ENCODE peak calls at places on chromosomes 16 and 17, in five cellular contexts. One of them, this sample, is unnamed. For H3K4me1, the result is how much of the 10 kb centered on the place peaks cover.

GRCh38 chr17:46071796-46072195 is 72.7 kb downstream of the STH start:
- DNase-seq in cardiac muscle cell: no peak
- DNase-seq in thoracic aorta: no peak
- DNase-seq in stomach: no peak
- DNase-seq in mesendoderm: peak
- DNase-seq in this sample: no peak

GRCh38 chr17:72984145-72984924 is 108.2 kb downstream of the SLC39A11 start:
- DNase-seq in mesendoderm: peak
- DNase-seq in stomach: no peak
- DNase-seq in cardiac muscle cell: no peak
- DNase-seq in thoracic aorta: no peak
- DNase-seq in this sample: peak

GRCh38 chr17:63173903-63174302 is 207.9 kb downstream of the TANC2 start:
- DNase-seq in stomach: no peak
- DNase-seq in cardiac muscle cell: no peak
- DNase-seq in thoracic aorta: no peak
- DNase-seq in mesendoderm: no peak
- DNase-seq in this sample: no peak

GRCh38 chr16:58301052-58301451 is 6.2 kb upstream of the PRSS54 start:
- DNase-seq in cardiac muscle cell: no peak
- DNase-seq in thoracic aorta: no peak
- DNase-seq in mesendoderm: no peak
- DNase-seq in stomach: no peak
- DNase-seq in this sample: no peak

GRCh38 chr16:70160388-70160787 is 13.2 kb upstream of the CLEC18C start:
- DNase-seq in mesendoderm: no peak
- DNase-seq in cardiac muscle cell: no peak
- DNase-seq in stomach: no peak
- DNase-seq in thoracic aorta: no peak
- DNase-seq in this sample: no peak

GRCh38 chr16:57976331-57976796 is 5.4 kb upstream of the CNGB1 start:
- DNase-seq in cardiac muscle cell: no peak
- DNase-seq in thoracic aorta: no peak
- DNase-seq in stomach: no peak
- DNase-seq in mesendoderm: no peak
- DNase-seq in this sample: no peak

GRCh38 chr17:28130455-28130854 is 88.0 kb downstream of the NLK start:
- DNase-seq in stomach: no peak
- DNase-seq in cardiac muscle cell: no peak
- DNase-seq in thoracic aorta: no peak
- DNase-seq in mesendoderm: no peak
- DNase-seq in this sample: no peak

GRCh38 chr17:36721560-36722120 is 120.3 kb downstream of the MRM1 start:
- DNase-seq in thoracic aorta: no peak
- DNase-seq in mesendoderm: no peak
- DNase-seq in stomach: no peak
- DNase-seq in cardiac muscle cell: no peak
- DNase-seq in this sample: no peak

GRCh38 chr17:4098516-4099209 is 44.2 kb downstream of the ZZEF1 start:
- DNase-seq in cardiac muscle cell: no peak
- DNase-seq in stomach: no peak
- DNase-seq in thoracic aorta: no peak
- DNase-seq in mesendoderm: no peak
- DNase-seq in this sample: no peak

GRCh38 chr17:73165616-73166404 is 1.0 kb downstream of the SSTR2 start:
- DNase-seq in cardiac muscle cell: no peak
- DNase-seq in stomach: no peak
- DNase-seq in thoracic aorta: no peak
- DNase-seq in mesendoderm: no peak
- DNase-seq in this sample: peak

GRCh38 chr16:10992797-10993196 is 48.4 kb downstream of the CLEC16A start:
- DNase-seq in thoracic aorta: no peak
- DNase-seq in cardiac muscle cell: no peak
- DNase-seq in stomach: peak
- DNase-seq in mesendoderm: peak
- DNase-seq in this sample: peak

GRCh38 chr16:73093146-73094144 is 45.5 kb upstream of the ZFHX3 start:
- DNase-seq in stomach: no peak
- DNase-seq in mesendoderm: no peak
- DNase-seq in thoracic aorta: peak
- DNase-seq in cardiac muscle cell: no peak
- DNase-seq in this sample: no peak

GRCh38 chr17:15482476-15482875 is 15.1 kb upstream of the CDRT4 start:
- DNase-seq in thoracic aorta: no peak
- DNase-seq in mesendoderm: no peak
- DNase-seq in stomach: no peak
- DNase-seq in cardiac muscle cell: no peak
- DNase-seq in this sample: no peak

GRCh38 chr17:31373150-31374082 is 18.1 kb upstream of the RAB11FIP4 start:
- DNase-seq in mesendoderm: peak
- DNase-seq in thoracic aorta: no peak
- DNase-seq in cardiac muscle cell: no peak
- DNase-seq in stomach: no peak
- DNase-seq in this sample: no peak

GRCh38 chr17:30376621-30377452 is 1.9 kb upstream of the CPD start:
- DNase-seq in stomach: no peak
- DNase-seq in cardiac muscle cell: peak
- DNase-seq in mesendoderm: peak
- DNase-seq in thoracic aorta: no peak
- DNase-seq in this sample: no peak

GRCh38 chr17:3594976-3595375 is 14.2 kb downstream of the TRPV1 start:
- DNase-seq in stomach: no peak
- DNase-seq in thoracic aorta: no peak
- DNase-seq in cardiac muscle cell: no peak
- DNase-seq in mesendoderm: no peak
- DNase-seq in this sample: no peak

GRCh38 chr17:3889613-3890012 is 3.2 kb downstream of the CAMKK1 start:
- DNase-seq in cardiac muscle cell: no peak
- DNase-seq in thoracic aorta: no peak
- DNase-seq in stomach: no peak
- DNase-seq in mesendoderm: no peak
- DNase-seq in this sample: no peak

GRCh38 chr17:80899402-80900268 is 92.0 kb upstream of the CHMP6 start:
- DNase-seq in stomach: peak
- DNase-seq in cardiac muscle cell: peak
- DNase-seq in mesendoderm: peak
- DNase-seq in thoracic aorta: no peak
- DNase-seq in this sample: peak

GRCh38 chr16:49750341-49751011 is 105.4 kb downstream of the ZNF423 start:
- DNase-seq in mesendoderm: no peak
- DNase-seq in thoracic aorta: no peak
- DNase-seq in stomach: no peak
- DNase-seq in cardiac muscle cell: no peak
- DNase-seq in this sample: no peak

GRCh38 chr17:6413073-6413472 is 21.8 kb downstream of the AIPL1 start:
- DNase-seq in cardiac muscle cell: peak
- DNase-seq in thoracic aorta: no peak
- DNase-seq in mesendoderm: peak
- DNase-seq in stomach: no peak
- DNase-seq in this sample: no peak

GRCh38 chr17:48336986-48337385 is 93.0 kb downstream of the SKAP1 start:
- DNase-seq in mesendoderm: no peak
- DNase-seq in cardiac muscle cell: no peak
- DNase-seq in thoracic aorta: no peak
- DNase-seq in stomach: no peak
- DNase-seq in this sample: no peak

GRCh38 chr16:22692034-22692433 is 121.9 kb upstream of the HS3ST2 start:
- DNase-seq in thoracic aorta: no peak
- DNase-seq in mesendoderm: no peak
- DNase-seq in cardiac muscle cell: no peak
- DNase-seq in stomach: no peak
- DNase-seq in this sample: no peak

GRCh38 chr17:37825851-37826250 is 81.0 kb upstream of the HNF1B start:
- DNase-seq in stomach: no peak
- DNase-seq in mesendoderm: no peak
- DNase-seq in cardiac muscle cell: no peak
- DNase-seq in thoracic aorta: no peak
- DNase-seq in this sample: no peak

GRCh38 chr16:17512636-17513220 is 42.0 kb upstream of the XYLT1 start:
- DNase-seq in thoracic aorta: no peak
- DNase-seq in cardiac muscle cell: no peak
- DNase-seq in mesendoderm: no peak
- DNase-seq in stomach: no peak
- DNase-seq in this sample: no peak

GRCh38 chr16:19841184-19841583 is 43.5 kb downstream of the GPRC5B start:
- DNase-seq in thoracic aorta: no peak
- DNase-seq in mesendoderm: no peak
- DNase-seq in stomach: no peak
- DNase-seq in cardiac muscle cell: no peak
- DNase-seq in this sample: no peak

GRCh38 chr17:42849451-42850157 is 1.4 kb upstream of the AOC3 start:
- DNase-seq in mesendoderm: no peak
- DNase-seq in cardiac muscle cell: no peak
- DNase-seq in stomach: no peak
- DNase-seq in thoracic aorta: no peak
- DNase-seq in this sample: no peak

GRCh38 chr17:59046192-59046591 is 60.5 kb downstream of the TRIM37 start:
- DNase-seq in thoracic aorta: no peak
- DNase-seq in cardiac muscle cell: no peak
- DNase-seq in stomach: no peak
- DNase-seq in mesendoderm: no peak
- DNase-seq in this sample: no peak

GRCh38 chr16:28280881-28281836 is 11.2 kb upstream of the SBK1 start:
- DNase-seq in mesendoderm: peak
- DNase-seq in stomach: no peak
- DNase-seq in thoracic aorta: no peak
- DNase-seq in cardiac muscle cell: no peak
- DNase-seq in this sample: peak

DNA sequence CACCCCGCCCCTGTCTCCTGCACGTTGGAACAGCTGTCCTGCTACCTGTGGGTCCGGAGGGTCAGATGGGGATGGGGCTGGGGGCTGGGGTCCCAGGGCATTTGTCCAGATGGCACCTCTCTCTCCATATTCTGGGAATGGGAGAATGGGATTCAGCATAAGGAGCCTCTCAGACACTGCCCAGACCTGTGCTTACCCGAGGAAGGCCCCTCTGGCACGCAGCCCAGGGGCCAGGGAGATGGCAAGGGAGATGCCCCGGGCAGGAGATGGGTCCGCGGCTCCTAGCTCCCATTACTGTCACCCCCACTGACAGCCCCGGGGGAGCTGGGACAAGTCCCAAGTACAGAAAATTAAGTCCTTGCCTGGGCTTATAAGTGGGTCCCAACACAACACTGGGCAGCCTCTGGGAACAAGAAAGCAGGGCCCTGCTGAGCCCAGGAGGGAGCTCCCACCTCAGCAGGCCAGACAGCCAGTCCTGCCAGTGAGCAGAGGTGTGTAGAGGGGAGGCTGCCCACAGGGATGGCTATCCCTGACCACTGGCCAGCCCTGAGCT is 1.8 kb downstream of the VASN start:
- DNase-seq in thoracic aorta: no peak
- DNase-seq in cardiac muscle cell: no peak
- DNase-seq in mesendoderm: no peak
- DNase-seq in stomach: no peak
- DNase-seq in this sample: no peak
- H3K4me1 ChIP-seq in thoracic aorta: half or more
- H3K4me1 ChIP-seq in cardiac muscle cell: half or more
- H3K4me1 ChIP-seq in mesendoderm: under half
- H3K4me1 ChIP-seq in stomach: half or more
- H3K4me1 ChIP-seq in this sample: under half

DNA sequence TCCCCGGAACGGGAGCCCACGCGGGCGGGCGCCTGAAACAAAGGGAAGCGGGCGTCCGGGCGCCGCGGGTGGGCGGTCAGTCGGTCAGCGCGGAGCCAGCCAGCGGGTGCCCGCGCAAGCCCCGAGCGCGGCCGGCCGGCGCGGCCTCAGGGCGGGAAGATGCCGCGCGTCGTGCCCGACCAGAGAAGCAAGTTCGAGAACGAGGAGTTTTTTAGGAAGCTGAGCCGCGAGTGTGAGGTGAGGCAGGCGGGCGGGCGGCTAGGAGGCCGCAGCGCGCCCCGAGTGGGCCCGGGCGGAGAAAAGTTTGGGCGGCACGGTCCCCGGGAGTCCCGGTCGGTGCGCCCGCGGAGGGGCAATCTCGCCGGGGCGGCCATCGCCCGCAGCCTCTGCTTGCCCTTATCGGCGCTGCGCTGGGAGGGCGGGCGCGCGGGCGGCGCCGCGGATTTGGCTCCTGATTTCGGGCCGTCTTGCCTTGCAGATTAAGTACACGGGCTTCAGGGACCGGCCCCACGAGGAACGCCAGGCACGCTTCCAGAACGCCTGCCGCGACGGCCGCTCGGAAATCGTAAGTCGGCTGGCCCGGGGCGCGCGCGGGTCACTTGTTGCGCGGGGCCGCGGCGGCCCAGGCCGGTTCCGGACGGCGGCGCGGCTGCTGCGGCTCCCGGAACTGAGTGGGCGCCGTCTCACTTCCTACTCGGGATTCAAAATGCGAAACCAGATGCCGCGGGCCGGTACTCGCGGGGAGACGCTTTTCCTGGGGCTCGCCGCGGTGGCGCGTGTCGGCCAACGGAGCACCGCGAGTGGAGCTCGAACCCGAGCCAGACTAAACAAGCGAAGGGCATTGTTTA is 524 bp downstream of the CBFB start:
- DNase-seq in thoracic aorta: no peak
- DNase-seq in cardiac muscle cell: peak
- DNase-seq in stomach: peak
- DNase-seq in mesendoderm: peak
- DNase-seq in this sample: peak
- H3K4me1 ChIP-seq in thoracic aorta: under half
- H3K4me1 ChIP-seq in cardiac muscle cell: under half
- H3K4me1 ChIP-seq in stomach: under half
- H3K4me1 ChIP-seq in mesendoderm: under half
- H3K4me1 ChIP-seq in this sample: under half

GRCh38 chr16:68065716-68066305 is 19.4 kb upstream of the NFATC3 start:
- DNase-seq in cardiac muscle cell: no peak
- DNase-seq in mesendoderm: no peak
- DNase-seq in thoracic aorta: no peak
- DNase-seq in stomach: peak
- DNase-seq in this sample: peak
- H3K4me1 ChIP-seq in cardiac muscle cell: under half
- H3K4me1 ChIP-seq in mesendoderm: under half
- H3K4me1 ChIP-seq in thoracic aorta: under half
- H3K4me1 ChIP-seq in stomach: under half
- H3K4me1 ChIP-seq in this sample: under half

DNA sequence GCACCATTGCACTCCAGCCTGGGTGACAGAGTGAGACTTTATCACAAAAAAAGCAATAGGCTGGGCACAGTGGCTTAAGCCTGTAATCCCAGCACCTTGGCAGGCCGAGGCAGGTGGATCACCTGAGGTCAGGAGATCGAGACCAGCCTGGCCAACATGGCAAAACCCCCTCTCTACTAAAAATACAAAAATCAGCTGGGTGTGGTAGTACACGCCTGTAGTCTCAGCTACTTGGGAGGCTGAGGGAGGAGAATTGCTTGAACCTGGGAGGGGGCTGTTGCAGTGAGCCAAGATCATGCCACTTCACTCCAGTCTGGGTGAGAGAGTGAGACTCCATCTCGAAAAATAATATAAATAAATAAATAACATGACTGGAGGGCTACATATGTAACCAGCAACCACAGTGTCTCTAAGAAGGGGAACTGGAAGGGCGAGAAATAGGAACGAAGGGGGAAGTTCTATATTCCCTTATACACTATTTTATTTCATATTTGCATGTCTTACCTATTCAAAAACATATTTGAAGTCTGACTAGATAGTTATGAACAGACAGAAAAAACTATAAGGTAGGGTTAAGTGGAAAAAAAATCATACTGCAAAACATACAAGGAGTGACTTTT is 25.9 kb downstream of the MYH11 start:
- DNase-seq in stomach: no peak
- DNase-seq in mesendoderm: no peak
- DNase-seq in thoracic aorta: no peak
- DNase-seq in cardiac muscle cell: no peak
- DNase-seq in this sample: no peak
- H3K4me1 ChIP-seq in stomach: half or more
- H3K4me1 ChIP-seq in mesendoderm: under half
- H3K4me1 ChIP-seq in thoracic aorta: half or more
- H3K4me1 ChIP-seq in cardiac muscle cell: under half
- H3K4me1 ChIP-seq in this sample: under half

This sample was measured in endodermal cell.